ENCODE peak calls at places on chromosomes 2 and 18, in seven cellular contexts. One of them, this sample, is unnamed.

GRCh38 chr2:241091201-241091600 is 10.9 kb downstream of the MTERF4 start:
- DNase-seq in HepG2: no peak
- DNase-seq in HCT116: no peak
- DNase-seq in neural progenitor cell: no peak
- DNase-seq in hepatocyte: no peak
- DNase-seq in DND-41: no peak
- DNase-seq in astrocyte: no peak
- DNase-seq in this sample: no peak

GRCh38 chr2:231243883-231244282 is 45.5 kb downstream of the ARMC9 start:
- DNase-seq in HepG2: no peak
- DNase-seq in HCT116: no peak
- DNase-seq in neural progenitor cell: no peak
- DNase-seq in hepatocyte: no peak
- DNase-seq in DND-41: no peak
- DNase-seq in astrocyte: no peak
- DNase-seq in this sample: no peak

GRCh38 chr2:32135409-32135808 is 30.3 kb upstream of the SLC30A6 start:
- DNase-seq in HepG2: peak
- DNase-seq in HCT116: peak
- DNase-seq in neural progenitor cell: no peak
- DNase-seq in hepatocyte: peak
- DNase-seq in DND-41: no peak
- DNase-seq in astrocyte: peak
- DNase-seq in this sample: peak

GRCh38 chr18:34965108-34965507 is 76.1 kb upstream of the MAPRE2 start:
- DNase-seq in HepG2: no peak
- DNase-seq in HCT116: no peak
- DNase-seq in neural progenitor cell: no peak
- DNase-seq in hepatocyte: peak
- DNase-seq in DND-41: no peak
- DNase-seq in astrocyte: no peak
- DNase-seq in this sample: no peak

GRCh38 chr2:165743442-165743841 is 50.6 kb downstream of the GALNT3 start:
- DNase-seq in HepG2: no peak
- DNase-seq in HCT116: no peak
- DNase-seq in neural progenitor cell: no peak
- DNase-seq in hepatocyte: no peak
- DNase-seq in DND-41: no peak
- DNase-seq in astrocyte: no peak
- DNase-seq in this sample: no peak

GRCh38 chr2:105858868-105859693 is 114.4 kb downstream of the NCK2 start:
- DNase-seq in HepG2: no peak
- DNase-seq in HCT116: no peak
- DNase-seq in neural progenitor cell: no peak
- DNase-seq in hepatocyte: no peak
- DNase-seq in DND-41: no peak
- DNase-seq in astrocyte: no peak
- DNase-seq in this sample: no peak

GRCh38 chr2:152255918-152256317 is 79.1 kb upstream of the FMNL2 start:
- DNase-seq in HepG2: no peak
- DNase-seq in HCT116: no peak
- DNase-seq in neural progenitor cell: no peak
- DNase-seq in hepatocyte: no peak
- DNase-seq in DND-41: no peak
- DNase-seq in astrocyte: no peak
- DNase-seq in this sample: no peak

GRCh38 chr2:100262555-100263320 is 59.6 kb downstream of the LONRF2 start:
- DNase-seq in HepG2: peak
- DNase-seq in HCT116: peak
- DNase-seq in neural progenitor cell: peak
- DNase-seq in hepatocyte: peak
- DNase-seq in DND-41: peak
- DNase-seq in astrocyte: peak
- DNase-seq in this sample: peak

GRCh38 chr2:175766880-175767279 is 235.2 kb downstream of the LNPK start:
- DNase-seq in HepG2: peak
- DNase-seq in HCT116: no peak
- DNase-seq in neural progenitor cell: no peak
- DNase-seq in hepatocyte: peak
- DNase-seq in DND-41: no peak
- DNase-seq in astrocyte: peak
- DNase-seq in this sample: peak

GRCh38 chr2:178008636-178009289 is 63.8 kb downstream of the PDE11A start:
- DNase-seq in HepG2: no peak
- DNase-seq in HCT116: no peak
- DNase-seq in neural progenitor cell: no peak
- DNase-seq in hepatocyte: peak
- DNase-seq in DND-41: no peak
- DNase-seq in astrocyte: peak
- DNase-seq in this sample: peak

GRCh38 chr18:13280066-13280795 is 61.7 kb downstream of the LDLRAD4 start:
- DNase-seq in HepG2: no peak
- DNase-seq in HCT116: no peak
- DNase-seq in neural progenitor cell: peak
- DNase-seq in hepatocyte: no peak
- DNase-seq in DND-41: no peak
- DNase-seq in astrocyte: peak
- DNase-seq in this sample: peak

GRCh38 chr2:148674063-148675020 is 29.8 kb downstream of the EPC2 start:
- DNase-seq in HepG2: peak
- DNase-seq in HCT116: peak
- DNase-seq in neural progenitor cell: peak
- DNase-seq in hepatocyte: peak
- DNase-seq in DND-41: peak
- DNase-seq in astrocyte: no peak
- DNase-seq in this sample: peak
- TF ChIP-seq CTCF in HepG2: peak
- TF ChIP-seq CTCF in HCT116: peak
- TF ChIP-seq CTCF in neural progenitor cell: peak
- TF ChIP-seq CTCF in hepatocyte: peak
- TF ChIP-seq CTCF in DND-41: peak
- TF ChIP-seq CTCF in astrocyte: peak
- TF ChIP-seq CTCF in this sample: peak

GRCh38 chr2:222296311-222296736 is 2.5 kb downstream of the PAX3 start:
- DNase-seq in HepG2: no peak
- DNase-seq in HCT116: no peak
- DNase-seq in neural progenitor cell: no peak
- DNase-seq in hepatocyte: no peak
- DNase-seq in DND-41: no peak
- DNase-seq in astrocyte: no peak
- DNase-seq in this sample: no peak

GRCh38 chr2:222298000-222298310 is 843 bp downstream of the PAX3 start:
- DNase-seq in HepG2: no peak
- DNase-seq in HCT116: no peak
- DNase-seq in neural progenitor cell: no peak
- DNase-seq in hepatocyte: no peak
- DNase-seq in DND-41: no peak
- DNase-seq in astrocyte: no peak
- DNase-seq in this sample: no peak

GRCh38 chr2:222297600-222297935 is 1.2 kb downstream of the PAX3 start:
- DNase-seq in HepG2: no peak
- DNase-seq in HCT116: no peak
- DNase-seq in neural progenitor cell: peak
- DNase-seq in hepatocyte: no peak
- DNase-seq in DND-41: no peak
- DNase-seq in astrocyte: no peak
- DNase-seq in this sample: no peak

GRCh38 chr2:222298311-222299150 is at the start of gene PAX3:
- DNase-seq in HepG2: no peak
- DNase-seq in HCT116: no peak
- DNase-seq in neural progenitor cell: peak
- DNase-seq in hepatocyte: no peak
- DNase-seq in DND-41: no peak
- DNase-seq in astrocyte: peak
- DNase-seq in this sample: peak

GRCh38 chr2:222296911-222297599 is 1.7 kb downstream of the PAX3 start:
- DNase-seq in HepG2: no peak
- DNase-seq in HCT116: no peak
- DNase-seq in neural progenitor cell: peak
- DNase-seq in hepatocyte: no peak
- DNase-seq in DND-41: no peak
- DNase-seq in astrocyte: peak
- DNase-seq in this sample: peak
- TF ChIP-seq EZH2 in HepG2: no peak
- TF ChIP-seq EZH2 in HCT116: no peak
- TF ChIP-seq EZH2 in neural progenitor cell: peak
- TF ChIP-seq EZH2 in hepatocyte: peak
- TF ChIP-seq EZH2 in DND-41: no peak
- TF ChIP-seq EZH2 in astrocyte: peak
- TF ChIP-seq EZH2 in this sample: peak

DNA sequence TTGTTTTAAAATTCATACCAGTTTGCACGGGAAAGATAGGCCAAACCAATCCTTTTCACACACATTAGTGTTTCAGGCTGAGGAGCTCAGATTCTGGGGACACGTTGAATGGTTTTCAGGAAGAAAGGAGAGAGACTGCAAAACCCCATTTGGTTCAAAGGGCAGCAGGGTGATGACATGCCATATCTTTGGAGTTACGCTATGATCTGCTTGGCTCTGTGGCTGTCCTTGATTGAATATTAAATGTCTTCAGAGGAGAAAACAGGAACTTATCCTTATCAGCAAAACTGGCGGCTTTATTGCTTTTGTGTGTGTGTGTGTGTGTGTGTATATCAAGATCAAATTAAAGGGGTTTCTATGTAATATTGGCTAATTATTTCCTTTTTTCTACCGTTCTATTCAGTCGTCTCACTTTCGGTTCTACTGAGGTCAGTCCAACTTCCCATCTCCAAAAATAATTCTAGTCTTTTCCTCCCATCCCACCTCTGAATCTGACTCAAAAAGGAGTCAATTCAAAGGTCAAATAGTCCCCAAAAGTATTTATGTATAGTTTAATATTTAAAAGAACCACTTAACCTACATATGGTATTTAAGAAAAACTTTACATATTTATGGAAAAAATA is 292.9 kb upstream of the CCDC68 start:
- DNase-seq in HepG2: no peak
- DNase-seq in HCT116: no peak
- DNase-seq in neural progenitor cell: peak
- DNase-seq in hepatocyte: no peak
- DNase-seq in DND-41: no peak
- DNase-seq in astrocyte: peak
- DNase-seq in this sample: no peak
- H2AFZ ChIP-seq in HepG2: no peak
- H2AFZ ChIP-seq in HCT116: no peak
- H2AFZ ChIP-seq in neural progenitor cell: no peak
- H2AFZ ChIP-seq in hepatocyte: no peak
- H2AFZ ChIP-seq in DND-41: no peak
- H2AFZ ChIP-seq in astrocyte: no peak
- H2AFZ ChIP-seq in this sample: peak

GRCh38 chr2:212181646-212182045 is 357.0 kb downstream of the ERBB4 start:
- DNase-seq in HepG2: no peak
- DNase-seq in HCT116: no peak
- DNase-seq in neural progenitor cell: no peak
- DNase-seq in hepatocyte: no peak
- DNase-seq in DND-41: no peak
- DNase-seq in astrocyte: peak
- DNase-seq in this sample: no peak

GRCh38 chr2:212180684-212181083 is 357.9 kb downstream of the ERBB4 start:
- DNase-seq in HepG2: no peak
- DNase-seq in HCT116: no peak
- DNase-seq in neural progenitor cell: no peak
- DNase-seq in hepatocyte: no peak
- DNase-seq in DND-41: no peak
- DNase-seq in astrocyte: no peak
- DNase-seq in this sample: no peak

GRCh38 chr2:212176151-212176550 is 362.5 kb downstream of the ERBB4 start:
- DNase-seq in HepG2: no peak
- DNase-seq in HCT116: no peak
- DNase-seq in neural progenitor cell: peak
- DNase-seq in hepatocyte: peak
- DNase-seq in DND-41: no peak
- DNase-seq in astrocyte: no peak
- DNase-seq in this sample: no peak

GRCh38 chr2:212173771-212174510 is 364.7 kb downstream of the ERBB4 start:
- DNase-seq in HepG2: no peak
- DNase-seq in HCT116: no peak
- DNase-seq in neural progenitor cell: no peak
- DNase-seq in hepatocyte: no peak
- DNase-seq in DND-41: no peak
- DNase-seq in astrocyte: no peak
- DNase-seq in this sample: no peak

DNA sequence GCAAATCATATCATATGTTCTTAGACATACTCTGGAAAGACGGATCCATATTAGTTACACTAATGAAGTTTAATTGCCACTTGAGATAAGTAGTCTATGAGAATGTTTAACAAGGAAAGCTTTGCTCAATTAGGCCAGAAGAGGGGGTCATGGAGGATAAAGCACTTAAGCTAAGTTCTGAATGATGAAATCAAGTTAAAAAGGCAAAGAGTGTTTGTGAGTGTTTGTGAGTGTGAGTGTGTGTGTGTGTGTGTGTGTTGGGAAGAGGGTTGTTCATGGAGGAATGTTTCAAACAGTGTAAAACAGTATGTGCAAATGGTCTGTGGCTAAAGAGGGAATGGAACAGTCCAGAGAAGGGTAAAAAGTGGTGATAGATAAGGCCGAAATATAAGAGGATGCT is 360.9 kb downstream of the ERBB4 start:
- DNase-seq in HepG2: peak
- DNase-seq in HCT116: peak
- DNase-seq in neural progenitor cell: peak
- DNase-seq in hepatocyte: no peak
- DNase-seq in DND-41: no peak
- DNase-seq in astrocyte: no peak
- DNase-seq in this sample: no peak
- TF ChIP-seq CTCF in HepG2: peak
- TF ChIP-seq CTCF in HCT116: peak
- TF ChIP-seq CTCF in neural progenitor cell: peak
- TF ChIP-seq CTCF in hepatocyte: no peak
- TF ChIP-seq CTCF in DND-41: no peak
- TF ChIP-seq CTCF in astrocyte: no peak
- TF ChIP-seq CTCF in this sample: no peak

GRCh38 chr2:200772620-200773019 is 39.1 kb upstream of the BZW1 start:
- DNase-seq in HepG2: no peak
- DNase-seq in HCT116: no peak
- DNase-seq in neural progenitor cell: no peak
- DNase-seq in hepatocyte: no peak
- DNase-seq in DND-41: no peak
- DNase-seq in astrocyte: no peak
- DNase-seq in this sample: no peak
- TF ChIP-seq EZH2 in HepG2: no peak
- TF ChIP-seq EZH2 in HCT116: no peak
- TF ChIP-seq EZH2 in neural progenitor cell: no peak
- TF ChIP-seq EZH2 in hepatocyte: no peak
- TF ChIP-seq EZH2 in DND-41: no peak
- TF ChIP-seq EZH2 in astrocyte: no peak
- TF ChIP-seq EZH2 in this sample: no peak

GRCh38 chr2:141331127-141331526 is 799.7 kb downstream of the LRP1B start:
- DNase-seq in HepG2: no peak
- DNase-seq in HCT116: no peak
- DNase-seq in neural progenitor cell: no peak
- DNase-seq in hepatocyte: no peak
- DNase-seq in DND-41: no peak
- DNase-seq in astrocyte: peak
- DNase-seq in this sample: peak
- H2AFZ ChIP-seq in HepG2: no peak
- H2AFZ ChIP-seq in HCT116: no peak
- H2AFZ ChIP-seq in neural progenitor cell: no peak
- H2AFZ ChIP-seq in hepatocyte: no peak
- H2AFZ ChIP-seq in DND-41: peak
- H2AFZ ChIP-seq in astrocyte: no peak
- H2AFZ ChIP-seq in this sample: no peak

GRCh38 chr2:73111300-73112025 is 1.3 kb downstream of the RAB11FIP5 start:
- DNase-seq in HepG2: peak
- DNase-seq in HCT116: peak
- DNase-seq in neural progenitor cell: peak
- DNase-seq in hepatocyte: peak
- DNase-seq in DND-41: no peak
- DNase-seq in astrocyte: peak
- DNase-seq in this sample: peak
- TF ChIP-seq CTCF in HepG2: no peak
- TF ChIP-seq CTCF in HCT116: no peak
- TF ChIP-seq CTCF in neural progenitor cell: no peak
- TF ChIP-seq CTCF in hepatocyte: no peak
- TF ChIP-seq CTCF in DND-41: no peak
- TF ChIP-seq CTCF in astrocyte: no peak
- TF ChIP-seq CTCF in this sample: no peak